ENCODE peak calls at places on chromosome 21, in seven cellular contexts. M is esophagus squamous epithelium, J is brain microvascular endothelial cell, V is lower lobe of right lung, S is SK-N-SH, P is colonic mucosa, Q is fibroblast of lung. T is an unnamed sample.

GRCh38 chr21:32572574-32573420 is 12.5 kb downstream of the TCP10L start:
- DNase-seq in M (no peak), J (no peak), V (no peak), S (no peak), P (peak; percentile 72), Q (no peak), T (no peak)

GRCh38 chr21:45996311-45997204 is 15.0 kb downstream of the COL6A1 start:
- DNase-seq in M (no peak), J (no peak), V (peak; percentile 46), S (no peak), P (peak; percentile 15), Q (no peak), T (no peak)

GRCh38 chr21:32413697-32414578 is 1.4 kb downstream of the EVA1C start:
- DNase-seq in M (no peak), J (no peak), V (peak; percentile 80), S (no peak), P (peak; percentile 29), Q (peak; percentile 67), T (no peak)

GRCh38 chr21:24411429-24411828 is 1195.9 kb downstream of the MRPL39 start:
- DNase-seq in M (no peak), J (no peak), V (no peak), S (no peak), P (no peak), Q (no peak), T (no peak)

GRCh38 chr21:23316190-23316589 is 2291.1 kb downstream of the MRPL39 start:
- DNase-seq in M (no peak), J (no peak), V (no peak), S (no peak), P (no peak), Q (no peak), T (no peak)

GRCh38 chr21:21715286-21715969 is 717.2 kb downstream of the NCAM2 start:
- DNase-seq in M (no peak), J (peak; percentile 51), V (no peak), S (no peak), P (no peak), Q (peak; percentile 57), T (no peak)

GRCh38 chr21:28066051-28066450 is 926.6 kb downstream of the LTN1 start:
- DNase-seq in M (no peak), J (no peak), V (no peak), S (no peak), P (no peak), Q (peak; percentile 19), T (no peak)

GRCh38 chr21:36419241-36419640 is 34.0 kb downstream of the CHAF1B start:
- DNase-seq in M (no peak), J (no peak), V (no peak), S (no peak), P (no peak), Q (no peak), T (no peak)

GRCh38 chr21:24486973-24487372 is 1120.3 kb downstream of the MRPL39 start:
- DNase-seq in M (no peak), J (no peak), V (no peak), S (no peak), P (no peak), Q (no peak), T (no peak)

GRCh38 chr21:19433623-19434022 is 1030.0 kb upstream of the TMPRSS15 start:
- DNase-seq in M (no peak), J (no peak), V (no peak), S (no peak), P (no peak), Q (no peak), T (no peak)

GRCh38 chr21:43608225-43608624 is 51.1 kb downstream of the HSF2BP start:
- DNase-seq in M (no peak), J (peak; percentile 79), V (no peak), S (no peak), P (no peak), Q (peak; percentile 87), T (no peak)

GRCh38 chr21:38982096-38982495 is 176.4 kb downstream of the ETS2 start:
- DNase-seq in M (no peak), J (no peak), V (no peak), S (no peak), P (no peak), Q (no peak), T (no peak)

GRCh38 chr21:38979271-38980196 is 173.8 kb downstream of the ETS2 start:
- DNase-seq in M (no peak), J (no peak), V (no peak), S (no peak), P (no peak), Q (peak; percentile 52), T (no peak)

GRCh38 chr21:38983560-38983959 is 177.8 kb downstream of the ETS2 start:
- DNase-seq in M (no peak), J (no peak), V (no peak), S (no peak), P (no peak), Q (no peak), T (no peak)

GRCh38 chr21:38982804-38983203 is 177.1 kb downstream of the ETS2 start:
- DNase-seq in M (no peak), J (no peak), V (no peak), S (no peak), P (no peak), Q (no peak), T (no peak)

DNA sequence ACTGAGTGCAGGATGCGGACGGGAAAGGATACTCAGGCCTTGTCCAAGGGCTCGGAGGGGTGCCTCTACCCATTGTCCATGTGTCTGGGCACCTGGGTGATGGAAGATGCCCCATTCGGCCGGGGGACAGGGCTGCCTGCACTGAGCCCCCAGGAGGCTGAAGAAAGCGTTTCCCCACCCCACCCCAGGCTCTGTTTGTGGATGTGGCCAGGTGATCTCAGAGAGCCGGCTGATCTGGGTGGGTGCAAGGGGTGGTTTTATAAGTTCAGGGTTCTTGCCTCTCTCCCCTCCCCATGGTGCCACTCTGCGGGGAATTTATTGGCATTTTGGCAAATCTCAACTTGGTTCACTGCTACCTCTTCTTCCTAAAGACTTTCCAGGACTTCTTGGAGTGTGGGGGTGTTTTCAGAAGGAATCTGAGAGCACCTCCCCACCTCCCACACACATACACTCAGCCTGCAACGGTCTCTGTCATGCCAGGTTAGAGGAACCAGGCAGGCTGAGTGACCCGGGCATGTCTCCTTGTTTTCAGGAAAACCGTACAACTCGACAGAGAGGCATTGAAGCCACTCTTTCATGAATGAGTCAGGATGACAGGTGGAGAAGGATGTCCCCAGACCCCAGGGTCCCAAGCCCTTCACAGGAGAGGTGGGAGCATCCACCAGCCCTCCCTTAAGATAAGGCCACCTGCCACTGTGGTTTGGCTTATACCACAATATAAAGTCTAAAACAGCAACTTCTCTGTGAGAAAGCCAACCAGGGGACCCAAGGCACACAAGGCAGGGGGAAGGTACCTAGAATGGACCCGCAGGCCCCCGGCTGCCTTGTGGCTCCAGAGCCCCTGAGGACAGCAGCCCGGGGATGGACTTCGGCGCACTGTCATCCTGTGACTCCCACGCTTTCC is 174.9 kb downstream of the ETS2 start:
- DNase-seq in M (no peak), J (no peak), V (no peak), S (no peak), P (no peak), Q (no peak), T (no peak)
- TF ChIP-seq CTCF in M (no peak), J (no peak), V (no peak), S (no peak), P (no peak), Q (no peak), T (no peak)

GRCh38 chr21:41482321-41482720 is 25.6 kb downstream of the TMPRSS2 start:
- DNase-seq in M (no peak), J (peak; percentile 11), V (no peak), S (no peak), P (no peak), Q (peak; percentile 14), T (no peak)
- H3K4me3 ChIP-seq in M (no peak overlapping the region), J (no peak overlapping the region), V (no peak overlapping the region), S (no peak overlapping the region), P (no peak overlapping the region), Q (no peak overlapping the region), T (no peak overlapping the region)

GRCh38 chr21:41730399-41730798 is 36.5 kb downstream of the RIPK4 start:
- DNase-seq in M (no peak), J (no peak), V (no peak), S (no peak), P (no peak), Q (no peak), T (no peak)
- H3K27ac ChIP-seq in M (peak overlapping the region; percentile 60), J (no peak overlapping the region), V (no peak overlapping the region), S (no peak overlapping the region), P (no peak overlapping the region), Q (no peak overlapping the region), T (no peak overlapping the region)

GRCh38 chr21:44966135-44967081 is 26.6 kb downstream of the SLX9 start:
- DNase-seq in M (no peak), J (no peak), V (peak; percentile 71), S (peak; percentile 79), P (no peak), Q (no peak), T (no peak)
- TF ChIP-seq CTCF in M (no peak), J (no peak), V (no peak), S (no peak), P (no peak), Q (no peak), T (no peak)

DNA sequence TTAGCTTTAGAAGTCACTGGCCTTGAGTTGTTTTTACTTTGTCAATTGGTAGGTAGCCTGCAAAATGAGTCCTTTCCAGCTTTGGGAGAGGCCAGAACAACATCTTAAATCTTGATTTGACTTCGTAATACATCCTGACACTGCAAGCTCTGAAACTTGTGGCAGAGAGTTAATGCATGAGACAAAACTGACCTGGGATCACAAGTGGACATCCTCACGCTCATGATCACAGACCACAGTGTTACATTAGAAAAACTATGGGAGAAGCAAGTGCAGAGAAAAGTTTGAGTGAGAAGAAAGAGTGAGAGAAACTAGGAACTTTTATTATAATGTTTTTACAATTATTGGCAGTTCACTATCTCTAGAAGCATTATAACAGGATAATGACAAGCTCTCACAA is 550.9 kb downstream of the USP25 start:
- DNase-seq in M (no peak), J (peak; percentile 34), V (no peak), S (no peak), P (no peak), Q (peak; percentile 18), T (no peak)
- H3K4me3 ChIP-seq in M (peak overlapping the region; percentile 29), J (no peak overlapping the region), V (peak overlapping the region; percentile 12), S (no peak overlapping the region), P (no peak overlapping the region), Q (peak overlapping the region; percentile 37), T (no peak overlapping the region)

DNA sequence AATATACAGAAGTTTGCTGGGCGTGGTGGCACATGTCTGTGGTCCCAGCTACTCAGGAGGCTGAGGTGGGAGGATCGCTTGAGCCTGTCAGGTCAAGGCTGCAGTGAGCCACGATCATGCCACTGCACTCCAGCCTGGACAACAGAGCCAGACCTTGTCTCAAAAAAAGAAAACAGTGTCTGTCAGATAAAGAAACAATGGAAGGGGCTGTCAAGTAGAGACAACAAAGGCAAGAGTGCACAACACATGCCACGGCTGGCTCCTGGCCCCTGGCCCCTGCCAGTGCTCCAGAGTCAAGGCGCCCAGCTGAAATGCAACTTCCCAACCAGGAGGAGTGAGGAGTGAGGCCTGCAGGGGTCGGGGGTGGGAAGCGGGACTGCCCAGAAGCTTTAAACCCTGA is 32.6 kb downstream of the PRDM15 start:
- DNase-seq in M (no peak), J (no peak), V (no peak), S (no peak), P (no peak), Q (no peak), T (no peak)
- H3K27ac ChIP-seq in M (no peak overlapping the region), J (no peak overlapping the region), V (no peak overlapping the region), S (no peak overlapping the region), P (no peak overlapping the region), Q (no peak overlapping the region), T (no peak overlapping the region)

DNA sequence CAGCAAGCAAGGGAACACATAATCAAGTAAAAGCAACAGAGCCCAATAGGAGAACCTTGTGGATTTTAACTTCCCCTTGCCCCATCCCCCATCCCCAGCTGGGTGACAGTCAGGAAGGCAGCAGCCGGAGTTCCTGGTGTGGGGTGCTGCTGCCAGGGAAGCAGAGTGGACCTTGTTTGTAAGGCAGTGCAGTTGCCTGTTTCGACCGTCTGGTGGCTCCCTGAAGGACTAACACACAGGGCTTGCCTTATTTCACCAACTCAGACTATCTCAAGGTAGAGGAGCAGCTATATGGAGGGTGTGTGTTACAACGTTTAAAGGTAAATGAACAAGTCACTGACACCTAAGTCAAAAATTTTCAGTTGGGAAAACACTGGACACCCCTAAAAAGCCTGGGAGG is 6.6 kb downstream of the KRTAP10-8 start:
- DNase-seq in M (no peak), J (peak; percentile 7), V (peak; percentile 53), S (no peak), P (peak; percentile 34), Q (peak; percentile 1), T (peak; percentile 58)
- TF ChIP-seq CTCF in M (no peak), J (peak; percentile 14), V (peak; percentile 27), S (no peak), P (no peak), Q (no peak), T (peak; percentile 60)